ENCODE peak calls at places on chromosomes 2 and 18, in four cellular contexts. G, P, V and O are unnamed samples.

GRCh38 chr2:151437630-151438029 is 27.9 kb downstream of the RIF1 start:
- DNase-seq in G (no peak), P (peak), V (peak), O (no peak)

GRCh38 chr2:15728247-15728721 is 136.6 kb downstream of the DDX1 start:
- DNase-seq in G (no peak), P (no peak), V (no peak), O (no peak)

GRCh38 chr2:46574457-46575354 is 95.3 kb downstream of the TMEM247 start:
- DNase-seq in G (no peak), P (no peak), V (no peak), O (no peak)

GRCh38 chr2:151882786-151883445 is 54.7 kb upstream of the ARL5A start:
- DNase-seq in G (no peak), P (no peak), V (no peak), O (no peak)

GRCh38 chr18:69674292-69674877 is 273.3 kb downstream of the CD226 start:
- DNase-seq in G (no peak), P (no peak), V (peak), O (no peak)

GRCh38 chr2:233365861-233366520 is 11.7 kb downstream of the DGKD start:
- DNase-seq in G (no peak), P (no peak), V (no peak), O (no peak)

GRCh38 chr2:24906466-24906865 is 13.6 kb downstream of the ADCY3 start:
- DNase-seq in G (no peak), P (no peak), V (no peak), O (no peak)

GRCh38 chr2:219175928-219176817 is 552 bp downstream of the CNPPD1 start:
- DNase-seq in G (peak), P (peak), V (peak), O (peak)

GRCh38 chr2:109376115-109376514 is 237.7 kb downstream of the SEPTIN10 start:
- DNase-seq in G (no peak), P (peak), V (peak), O (peak)

GRCh38 chr2:68365087-68365486 is at the start of gene PLEK:
- DNase-seq in G (peak), P (no peak), V (no peak), O (peak)

GRCh38 chr2:187319441-187320108 is 128.5 kb downstream of the CALCRL start:
- DNase-seq in G (no peak), P (peak), V (no peak), O (no peak)

GRCh38 chr2:85540131-85540587 is 1.2 kb downstream of the MAT2A start:
- DNase-seq in G (no peak), P (peak), V (peak), O (no peak)

GRCh38 chr2:179428659-179429058 is 164.0 kb upstream of the SESTD1 start:
- DNase-seq in G (no peak), P (no peak), V (no peak), O (no peak)

GRCh38 chr2:133240505-133241230 is 327.6 kb downstream of the NCKAP5 start:
- DNase-seq in G (no peak), P (peak), V (peak), O (no peak)

GRCh38 chr2:69221960-69222751 is 164.9 kb downstream of the GFPT1 start:
- DNase-seq in G (no peak), P (peak), V (peak), O (no peak)

GRCh38 chr18:57455576-57456129 is 20.5 kb downstream of the ONECUT2 start:
- DNase-seq in G (no peak), P (no peak), V (no peak), O (no peak)

GRCh38 chr2:95354469-95354901 is 48.0 kb upstream of the FAHD2A start:
- DNase-seq in G (no peak), P (no peak), V (no peak), O (no peak)

GRCh38 chr2:42092084-42092996 is 44.5 kb downstream of the PKDCC start:
- DNase-seq in G (no peak), P (peak), V (no peak), O (peak)

GRCh38 chr2:128640166-128640846 is 321.6 kb upstream of the HS6ST1 start:
- DNase-seq in G (no peak), P (peak), V (no peak), O (peak)

GRCh38 chr2:178403671-178404379 is 47.1 kb downstream of the PRKRA start:
- DNase-seq in G (no peak), P (no peak), V (no peak), O (no peak)

GRCh38 chr2:119350311-119350998 is 16.2 kb downstream of the C2orf76 start:
- DNase-seq in G (no peak), P (no peak), V (no peak), O (no peak)
- TF ChIP-seq CTCF in G (peak), P (no peak), V (no peak), O (no peak)

DNA sequence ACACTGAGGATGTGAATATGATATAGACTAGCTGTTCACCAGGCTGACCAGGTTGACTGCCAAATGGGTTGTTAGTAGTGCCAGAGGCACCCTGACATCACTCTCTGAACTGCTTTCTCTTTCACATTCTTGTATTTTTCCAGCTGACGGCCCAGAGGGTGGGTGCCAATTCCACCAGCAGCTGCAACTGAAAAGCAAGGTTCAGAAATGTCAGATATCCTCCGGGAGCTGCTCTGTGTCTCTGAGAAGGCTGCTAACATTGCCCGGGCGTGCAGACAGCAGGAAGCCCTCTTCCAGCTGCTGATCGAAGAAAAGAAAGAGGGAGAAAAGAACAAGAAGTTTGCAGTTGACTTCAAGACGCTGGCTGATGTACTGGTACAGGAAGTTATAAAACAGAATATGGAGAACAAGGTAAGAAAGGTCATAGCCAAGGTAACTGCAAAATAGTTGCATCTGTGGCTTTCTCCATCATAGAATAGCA is 16.5 kb downstream of the INPP1 start:
- DNase-seq in G (peak), P (peak), V (peak), O (peak)
- H3K4me3 ChIP-seq in G (peak), P (peak), V (peak), O (peak)

DNA sequence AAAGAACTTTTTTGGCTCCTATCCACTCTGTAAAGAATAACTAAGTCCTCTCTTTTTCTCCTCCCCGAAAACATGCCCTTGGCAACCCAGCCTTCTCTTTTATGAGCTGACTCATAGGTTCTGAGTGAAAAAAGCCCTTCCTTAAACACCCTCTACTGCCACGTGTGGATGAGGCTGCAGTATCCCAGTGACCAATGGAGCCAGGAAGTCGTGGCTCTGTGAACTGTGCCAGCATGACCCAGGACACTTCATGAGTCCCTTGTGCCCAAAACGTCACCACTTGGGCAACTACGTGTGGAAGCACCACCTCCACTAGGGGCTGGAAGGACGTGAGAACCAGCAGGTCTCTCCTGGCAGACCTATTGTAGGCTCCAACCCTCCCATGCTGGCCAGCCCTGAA is 349.6 kb downstream of the TNS1 start:
- DNase-seq in G (no peak), P (peak), V (peak), O (peak)
- TF ChIP-seq CTCF in G (no peak), P (peak), V (peak), O (no peak)

GRCh38 chr2:44207102-44207501 is 38.4 kb downstream of the PPM1B start:
- DNase-seq in G (no peak), P (no peak), V (no peak), O (no peak)

GRCh38 chr2:44203542-44203941 is 34.9 kb downstream of the PPM1B start:
- DNase-seq in G (no peak), P (no peak), V (no peak), O (no peak)

GRCh38 chr2:44201648-44202047 is 33.0 kb downstream of the PPM1B start:
- DNase-seq in G (no peak), P (no peak), V (no peak), O (no peak)

GRCh38 chr2:44200759-44201158 is 32.1 kb downstream of the PPM1B start:
- DNase-seq in G (no peak), P (no peak), V (no peak), O (no peak)

GRCh38 chr2:44205169-44205568 is 36.5 kb downstream of the PPM1B start:
- DNase-seq in G (no peak), P (peak), V (no peak), O (no peak)
- H3K4me3 ChIP-seq in G (no peak), P (no peak), V (no peak), O (no peak)

GRCh38 chr2:237614151-237614720 is 13.2 kb upstream of the LRRFIP1 start:
- DNase-seq in G (no peak), P (peak), V (peak), O (no peak)
- TF ChIP-seq CTCF in G (no peak), P (no peak), V (no peak), O (no peak)

GRCh38 chr2:172465417-172466334 is 38.3 kb downstream of the ITGA6 start:
- DNase-seq in G (peak), P (peak), V (peak), O (peak)

GRCh38 chr2:172464340-172465129 is 37.1 kb downstream of the ITGA6 start:
- DNase-seq in G (no peak), P (no peak), V (no peak), O (peak)

GRCh38 chr2:172460780-172461201 is 33.4 kb downstream of the ITGA6 start:
- DNase-seq in G (no peak), P (peak), V (peak), O (no peak)

GRCh38 chr2:172461591-172462392 is 34.4 kb downstream of the ITGA6 start:
- DNase-seq in G (peak), P (peak), V (peak), O (peak)

GRCh38 chr2:172462393-172463381 is 35.3 kb downstream of the ITGA6 start:
- DNase-seq in G (no peak), P (no peak), V (no peak), O (peak)
- H3K4me3 ChIP-seq in G (no peak), P (no peak), V (no peak), O (no peak)